ENCODE peak calls at places on chromosomes 7 and 10, in seven cellular contexts. T is NCI-H2081, B is RPMI8226, P is left colon, U is NCI-H1092, S is HL-60, Z is HT1080. I is an unnamed sample.

GRCh38 chr10:50993817-50994251 is 80.5 kb upstream of the PRKG1 start:
- DNase-seq in T (no peak), B (no peak), P (no peak), U (no peak), S (no peak), Z (no peak), I (no peak)

GRCh38 chr10:124996854-124997215 is 54.9 kb downstream of the ZRANB1 start:
- DNase-seq in T (no peak), B (no peak), P (no peak), U (no peak), S (no peak), Z (no peak), I (no peak)

GRCh38 chr10:18571780-18572179 is 79.6 kb downstream of the NSUN6 start:
- DNase-seq in T (no peak), B (no peak), P (no peak), U (no peak), S (no peak), Z (no peak), I (no peak)

GRCh38 chr10:71889388-71889987 is 38.4 kb upstream of the PSAP start:
- DNase-seq in T (no peak), B (peak; percentile 27), P (no peak), U (no peak), S (no peak), Z (no peak), I (no peak)

GRCh38 chr10:126846959-126847358 is 58.3 kb upstream of the DOCK1 start:
- DNase-seq in T (no peak), B (no peak), P (no peak), U (no peak), S (no peak), Z (no peak), I (no peak)

GRCh38 chr10:46558411-46559185 is 2.1 kb upstream of the GPRIN2 start:
- DNase-seq in T (no peak), B (no peak), P (peak; percentile 34), U (no peak), S (peak; percentile 1), Z (no peak), I (no peak)

GRCh38 chr10:60963441-60964256 is 19.7 kb upstream of the RHOBTB1 start:
- DNase-seq in T (peak; percentile 1), B (no peak), P (no peak), U (no peak), S (no peak), Z (peak; percentile 63), I (no peak)

GRCh38 chr7:103772171-103772570 is 217.3 kb downstream of the RELN start:
- DNase-seq in T (no peak), B (no peak), P (no peak), U (no peak), S (no peak), Z (no peak), I (no peak)

GRCh38 chr7:140009735-140010134 is 53.0 kb downstream of the PARP12 start:
- DNase-seq in T (no peak), B (no peak), P (no peak), U (no peak), S (no peak), Z (no peak), I (no peak)

GRCh38 chr7:150811-151221 is 41.6 kb upstream of the FAM20C start:
- DNase-seq in T (no peak), B (no peak), P (no peak), U (no peak), S (no peak), Z (no peak), I (no peak)

GRCh38 chr7:24152356-24152755 is 131.6 kb upstream of the NPY start:
- DNase-seq in T (no peak), B (peak; percentile 25), P (peak; percentile 26), U (no peak), S (no peak), Z (peak; percentile 52), I (no peak)

GRCh38 chr10:114576716-114577115 is 81.4 kb downstream of the ABLIM1 start:
- DNase-seq in T (no peak), B (no peak), P (no peak), U (no peak), S (no peak), Z (no peak), I (no peak)

GRCh38 chr7:46603296-46603701 is 682.2 kb upstream of the IGFBP3 start:
- DNase-seq in T (no peak), B (no peak), P (no peak), U (no peak), S (no peak), Z (no peak), I (no peak)

GRCh38 chr7:140390034-140390433 is 8.3 kb downstream of the SLC37A3 start:
- DNase-seq in T (no peak), B (no peak), P (no peak), U (no peak), S (no peak), Z (no peak), I (no peak)

GRCh38 chr10:77478248-77478963 is 159.2 kb downstream of the KCNMA1 start:
- DNase-seq in T (no peak), B (no peak), P (no peak), U (no peak), S (no peak), Z (peak; percentile 88), I (no peak)

GRCh38 chr10:118272090-118272775 is 69.9 kb downstream of the FAM204A start:
- DNase-seq in T (no peak), B (no peak), P (no peak), U (no peak), S (no peak), Z (no peak), I (no peak)

GRCh38 chr10:44922021-44922420 is 10.9 kb downstream of the TMEM72 start:
- DNase-seq in T (no peak), B (no peak), P (no peak), U (no peak), S (no peak), Z (no peak), I (no peak)

GRCh38 chr7:155278921-155279320 is 18.8 kb upstream of the INSIG1 start:
- DNase-seq in T (no peak), B (no peak), P (peak; percentile 32), U (no peak), S (no peak), Z (no peak), I (no peak)

GRCh38 chr10:132107211-132107946 is 41.6 kb downstream of the JAKMIP3 start:
- DNase-seq in T (peak; percentile 58), B (no peak), P (no peak), U (peak; percentile 24), S (no peak), Z (no peak), I (no peak)

GRCh38 chr7:155232911-155233702 is 64.6 kb upstream of the INSIG1 start:
- DNase-seq in T (no peak), B (no peak), P (no peak), U (no peak), S (no peak), Z (no peak), I (no peak)

GRCh38 chr10:59843733-59844132 is 62.6 kb downstream of the CCDC6 start:
- DNase-seq in T (no peak), B (no peak), P (no peak), U (no peak), S (no peak), Z (no peak), I (no peak)

GRCh38 chr7:106999023-106999422 is 45.5 kb upstream of the PRKAR2B start:
- DNase-seq in T (no peak), B (no peak), P (no peak), U (no peak), S (no peak), Z (no peak), I (no peak)

GRCh38 chr7:69840248-69840647 is 242.0 kb downstream of the AUTS2 start:
- DNase-seq in T (no peak), B (no peak), P (no peak), U (no peak), S (no peak), Z (no peak), I (no peak)

GRCh38 chr10:97277551-97277950 is 14.9 kb downstream of the ARHGAP19 start:
- DNase-seq in T (no peak), B (no peak), P (no peak), U (no peak), S (no peak), Z (no peak), I (no peak)

GRCh38 chr7:55593515-55594318 is 21.4 kb upstream of the VOPP1 start:
- DNase-seq in T (peak; percentile 60), B (peak; percentile 84), P (peak; percentile 88), U (peak; percentile 45), S (peak; percentile 55), Z (peak; percentile 63), I (peak; percentile 44)

GRCh38 chr10:7789390-7789789 is 1.4 kb downstream of the ATP5F1C start:
- DNase-seq in T (peak; percentile 48), B (peak; percentile 26), P (no peak), U (peak; percentile 36), S (no peak), Z (peak; percentile 34), I (no peak)

GRCh38 chr7:105454058-105454739 is 65.5 kb upstream of the SRPK2 start:
- DNase-seq in T (no peak), B (peak; percentile 13), P (no peak), U (no peak), S (no peak), Z (peak; percentile 11), I (no peak)

GRCh38 chr7:135774284-135774683 is 25.7 kb upstream of the FAM180A start:
- DNase-seq in T (peak; percentile 97), B (no peak), P (no peak), U (peak; percentile 38), S (no peak), Z (no peak), I (no peak)

GRCh38 chr7:93044147-93044810 is 73.5 kb downstream of the SAMD9 start:
- DNase-seq in T (no peak), B (no peak), P (no peak), U (no peak), S (no peak), Z (peak; percentile 76), I (no peak)

GRCh38 chr10:130512936-130513335 is 376.7 kb downstream of the GLRX3 start:
- DNase-seq in T (no peak), B (peak; percentile 4), P (no peak), U (no peak), S (no peak), Z (no peak), I (no peak)

GRCh38 chr10:123635745-123636144 is 30.4 kb upstream of the GPR26 start:
- DNase-seq in T (no peak), B (no peak), P (no peak), U (no peak), S (no peak), Z (no peak), I (no peak)

GRCh38 chr7:12490105-12490688 is 80.3 kb upstream of the SCIN start:
- DNase-seq in T (peak; percentile 75), B (peak; percentile 17), P (no peak), U (peak; percentile 48), S (no peak), Z (peak; percentile 22), I (no peak)